ENCODE peak calls at places on chromosomes 16 and 17, in eight cellular contexts. G, T, A, X, Q, U, L and K are unnamed samples.
A peak's percentile ranks its signal among the peaks of the same experiment; 100 is the strongest.

GRCh38 chr17:82629748-82630147 is 18.5 kb downstream of the WDR45B start:
- DNase-seq in G (no peak), T (no peak), A (no peak), X (no peak), Q (no peak), U (no peak), L (no peak), K (no peak)

GRCh38 chr17:53492532-53492931 is 330.2 kb upstream of the KIF2B start:
- DNase-seq in G (no peak), T (no peak), A (no peak), X (no peak), Q (no peak), U (no peak), L (no peak), K (no peak)

GRCh38 chr17:17947309-17947708 is 24.9 kb downstream of the TOM1L2 start:
- DNase-seq in G (no peak), T (no peak), A (no peak), X (no peak), Q (no peak), U (no peak), L (no peak), K (no peak)

GRCh38 chr16:71357681-71358080 is 842 bp upstream of the CALB2 start:
- DNase-seq in G (no peak), T (no peak), A (no peak), X (no peak), Q (no peak), U (peak; percentile 22), L (no peak), K (no peak)

GRCh38 chr16:85683363-85683762 is 5.4 kb downstream of the GINS2 start:
- DNase-seq in G (no peak), T (no peak), A (no peak), X (no peak), Q (no peak), U (no peak), L (no peak), K (no peak)

GRCh38 chr17:37176683-37177082 is 199.1 kb upstream of the C17orf78 start:
- DNase-seq in G (no peak), T (no peak), A (peak; percentile 36), X (no peak), Q (no peak), U (no peak), L (no peak), K (no peak)

GRCh38 chr17:45098869-45099616 is 33.3 kb downstream of the PLCD3 start:
- DNase-seq in G (peak; percentile 72), T (peak; percentile 64), A (peak; percentile 92), X (peak; percentile 87), Q (peak; percentile 82), U (peak; percentile 85), L (peak; percentile 72), K (peak; percentile 93)

GRCh38 chr16:17921357-17921978 is 415.1 kb downstream of the NPIPA8 start:
- DNase-seq in G (no peak), T (no peak), A (peak; percentile 9), X (no peak), Q (peak; percentile 61), U (peak; percentile 14), L (peak; percentile 30), K (no peak)

GRCh38 chr16:81796035-81796434 is 16.9 kb downstream of the PLCG2 start:
- DNase-seq in G (no peak), T (no peak), A (no peak), X (no peak), Q (no peak), U (no peak), L (no peak), K (no peak)

GRCh38 chr16:67966549-67967182 is 1.8 kb downstream of the SLC12A4 start:
- DNase-seq in G (no peak), T (no peak), A (peak; percentile 80), X (peak; percentile 37), Q (no peak), U (peak; percentile 44), L (no peak), K (no peak)

GRCh38 chr17:38606646-38607611 is 1.2 kb upstream of the SRCIN1 start:
- DNase-seq in G (no peak), T (no peak), A (no peak), X (peak; percentile 64), Q (no peak), U (no peak), L (no peak), K (no peak)

GRCh38 chr16:23546778-23547177 is 10.4 kb downstream of the EARS2 start:
- DNase-seq in G (no peak), T (no peak), A (no peak), X (no peak), Q (no peak), U (no peak), L (no peak), K (no peak)

GRCh38 chr17:2058521-2059124 is 3.7 kb downstream of the HIC1 start:
- DNase-seq in G (no peak), T (no peak), A (no peak), X (peak; percentile 80), Q (peak; percentile 89), U (peak; percentile 80), L (peak; percentile 58), K (peak; percentile 69)

GRCh38 chr16:59848314-59848713 is 1114.2 kb upstream of the GOT2 start:
- DNase-seq in G (no peak), T (no peak), A (no peak), X (no peak), Q (no peak), U (no peak), L (no peak), K (no peak)

GRCh38 chr17:50737118-50737698 is 17.8 kb downstream of the LUC7L3 start:
- DNase-seq in G (no peak), T (no peak), A (no peak), X (no peak), Q (no peak), U (no peak), L (no peak), K (no peak)

GRCh38 chr17:77245162-77245926 is 104.6 kb downstream of the SEC14L1 start:
- DNase-seq in G (no peak), T (no peak), A (no peak), X (no peak), Q (peak; percentile 88), U (no peak), L (no peak), K (no peak)

GRCh38 chr17:38582069-38582468 is 23.7 kb downstream of the SRCIN1 start:
- DNase-seq in G (no peak), T (no peak), A (no peak), X (no peak), Q (no peak), U (no peak), L (no peak), K (no peak)

GRCh38 chr17:36072431-36073121 is 8.5 kb downstream of the CCL18 start:
- DNase-seq in G (no peak), T (no peak), A (peak; percentile 29), X (peak; percentile 59), Q (peak; percentile 75), U (peak; percentile 52), L (peak; percentile 39), K (peak; percentile 57)

GRCh38 chr16:48959747-48960146 is 321.9 kb downstream of the CBLN1 start:
- DNase-seq in G (no peak), T (no peak), A (no peak), X (no peak), Q (no peak), U (no peak), L (no peak), K (no peak)

GRCh38 chr17:74868251-74868907 is 4.4 kb downstream of the FDXR start:
- DNase-seq in G (no peak), T (no peak), A (no peak), X (no peak), Q (no peak), U (no peak), L (no peak), K (no peak)

GRCh38 chr16:30844671-30845449 is 49.0 kb downstream of the BCL7C start:
- DNase-seq in G (peak; percentile 42), T (peak; percentile 83), A (peak; percentile 89), X (peak; percentile 88), Q (peak; percentile 90), U (peak; percentile 90), L (peak; percentile 88), K (peak; percentile 32)

GRCh38 chr16:16871196-16871595 is 492.3 kb downstream of the NPIPA7 start:
- DNase-seq in G (no peak), T (no peak), A (no peak), X (no peak), Q (no peak), U (no peak), L (no peak), K (no peak)

GRCh38 chr17:353213-353837 is 718 bp upstream of the RPH3AL start:
- DNase-seq in G (no peak), T (no peak), A (no peak), X (no peak), Q (no peak), U (peak; percentile 40), L (no peak), K (peak; percentile 41)

GRCh38 chr17:73566905-73567782 is 77.1 kb downstream of the SDK2 start:
- DNase-seq in G (no peak), T (no peak), A (no peak), X (no peak), Q (no peak), U (no peak), L (peak; percentile 64), K (no peak)

GRCh38 chr17:28746611-28747045 is 2.8 kb downstream of the TRAF4 start:
- DNase-seq in G (no peak), T (no peak), A (no peak), X (no peak), Q (no peak), U (peak; percentile 76), L (no peak), K (no peak)

GRCh38 chr16:11677451-11677951 is 9.2 kb downstream of the SNN start:
- DNase-seq in G (no peak), T (no peak), A (peak; percentile 12), X (no peak), Q (no peak), U (no peak), L (no peak), K (no peak)

GRCh38 chr16:64534180-64534780 is 587.6 kb downstream of the CDH11 start:
- DNase-seq in G (no peak), T (no peak), A (no peak), X (no peak), Q (no peak), U (no peak), L (no peak), K (no peak)

GRCh38 chr16:67910162-67910561 is 17.1 kb downstream of the PSKH1 start:
- DNase-seq in G (no peak), T (no peak), A (peak; percentile 74), X (no peak), Q (no peak), U (no peak), L (peak; percentile 26), K (no peak)

GRCh38 chr17:74768069-74768762 is 7.9 kb downstream of the NAT9 start:
- DNase-seq in G (no peak), T (no peak), A (peak; percentile 92), X (peak; percentile 78), Q (no peak), U (no peak), L (no peak), K (no peak)

GRCh38 chr16:50245417-50246298 is 20.7 kb upstream of the ADCY7 start:
- DNase-seq in G (no peak), T (peak; percentile 27), A (peak; percentile 87), X (no peak), Q (peak; percentile 97), U (peak; percentile 83), L (peak; percentile 36), K (no peak)

GRCh38 chr17:45222273-45222993 is 748 bp downstream of the FMNL1 start:
- DNase-seq in G (no peak), T (no peak), A (no peak), X (no peak), Q (no peak), U (no peak), L (peak; percentile 62), K (no peak)

GRCh38 chr17:55722016-55722706 is 503 bp downstream of the TMEM100 start:
- DNase-seq in G (no peak), T (no peak), A (no peak), X (no peak), Q (no peak), U (no peak), L (no peak), K (no peak)

GRCh38 chr16:89431158-89431584 is 59.2 kb downstream of the ANKRD11 start:
- DNase-seq in G (no peak), T (peak; percentile 59), A (peak; percentile 94), X (no peak), Q (no peak), U (peak; percentile 70), L (no peak), K (no peak)

GRCh38 chr16:53576228-53576627 is 73.2 kb upstream of the AKTIP start:
- DNase-seq in G (no peak), T (no peak), A (no peak), X (no peak), Q (no peak), U (no peak), L (no peak), K (no peak)